ENCODE peak calls at places on chromosomes 7 and 10, in eight cellular contexts. M is psoas muscle, K is transverse colon, Q is ovary, U is right lobe of liver, E is thoracic aorta, Z is IMR-90, G is gastrocnemius medialis. W is an unnamed sample. For H3K9me3, the result is how much of the 10 kb centered on the place peaks cover.

GRCh38 chr7:6512892-6513291 is 38.4 kb downstream of the GRID2IP start:
- DNase-seq in G (no peak), E (no peak), K (no peak), Z (no peak), Q (no peak), U (no peak), M (no peak), W (no peak)

GRCh38 chr7:46559194-46559576 is 638.1 kb upstream of the IGFBP3 start:
- DNase-seq in M (no peak), E (no peak), Q (no peak), G (no peak), U (no peak), Z (peak), K (no peak), W (no peak)

GRCh38 chr10:106929291-106929925 is 235.1 kb downstream of the SORCS1 start:
- DNase-seq in K (no peak), U (no peak), Q (no peak), G (no peak), E (no peak), M (no peak), Z (no peak), W (no peak)

GRCh38 chr7:38506004-38506403 is 125.2 kb downstream of the AMPH start:
- DNase-seq in G (no peak), M (no peak), Q (no peak), U (no peak), Z (no peak), K (no peak), E (no peak), W (no peak)

GRCh38 chr10:88528791-88529190 is 54.3 kb downstream of the RNLS start:
- DNase-seq in Z (no peak), Q (no peak), E (no peak), U (no peak), K (no peak), G (no peak), M (no peak), W (no peak)

GRCh38 chr10:43981232-43981631 is 332.6 kb upstream of the ZNF32 start:
- DNase-seq in E (no peak), Q (no peak), M (no peak), Z (peak), U (no peak), K (no peak), G (no peak), W (no peak)

GRCh38 chr10:110803830-110804338 is 67.8 kb upstream of the PDCD4 start:
- DNase-seq in G (no peak), Q (peak), U (no peak), E (no peak), M (peak), K (peak), Z (peak), W (peak)

GRCh38 chr10:36181421-36181820 is 539.3 kb upstream of the FZD8 start:
- DNase-seq in Q (no peak), G (no peak), U (no peak), E (no peak), Z (peak), K (no peak), M (no peak), W (no peak)

GRCh38 chr7:80324032-80324431 is 187.8 kb downstream of the GNAT3 start:
- DNase-seq in G (no peak), Q (no peak), E (no peak), Z (peak), M (no peak), U (no peak), K (no peak), W (no peak)

GRCh38 chr7:105688617-105689016 is 107.3 kb upstream of the EFCAB10 start:
- DNase-seq in G (no peak), Z (no peak), Q (no peak), U (no peak), E (no peak), K (no peak), M (no peak), W (no peak)

GRCh38 chr7:16847381-16847860 is 34.4 kb downstream of the AGR3 start:
- DNase-seq in Z (peak), Q (no peak), U (no peak), K (peak), G (no peak), M (no peak), E (no peak), W (peak)

GRCh38 chr10:100043344-100043743 is 33.6 kb upstream of the DNMBP start:
- DNase-seq in Q (no peak), U (no peak), Z (no peak), E (no peak), K (peak), G (no peak), M (no peak), W (no peak)

GRCh38 chr7:98303906-98304305 is 22.4 kb downstream of the BRI3 start:
- DNase-seq in G (no peak), K (no peak), Q (no peak), M (peak), U (no peak), E (no peak), Z (no peak), W (no peak)

GRCh38 chr7:134823400-134823799 is 44.0 kb downstream of the CALD1 start:
- DNase-seq in Z (peak), Q (no peak), M (no peak), U (no peak), K (no peak), G (no peak), E (no peak), W (no peak)

GRCh38 chr10:132158810-132159209 is 27.9 kb upstream of the DPYSL4 start:
- DNase-seq in Q (no peak), E (no peak), M (no peak), U (no peak), K (no peak), Z (no peak), G (no peak), W (no peak)

GRCh38 chr7:14013880-14014279 is 24.4 kb upstream of the ETV1 start:
- DNase-seq in U (no peak), M (no peak), Q (no peak), K (no peak), G (no peak), Z (peak), E (no peak), W (no peak)

GRCh38 chr10:116973946-116974345 is 31.0 kb downstream of the SHTN1 start:
- DNase-seq in U (no peak), Q (no peak), E (no peak), M (no peak), G (no peak), Z (no peak), K (no peak), W (no peak)

GRCh38 chr7:86773309-86773708 is 129.6 kb downstream of the GRM3 start:
- DNase-seq in U (no peak), Z (no peak), G (no peak), M (no peak), Q (no peak), E (no peak), K (no peak), W (no peak)

GRCh38 chr10:69409968-69410367 is 6.8 kb downstream of the TACR2 start:
- DNase-seq in U (no peak), Z (no peak), E (no peak), M (no peak), Q (no peak), K (peak), G (no peak), W (no peak)

GRCh38 chr10:84270708-84271107 is 25.9 kb downstream of the RGR start:
- DNase-seq in M (no peak), U (no peak), G (no peak), E (no peak), Z (no peak), Q (no peak), K (no peak), W (no peak)

GRCh38 chr10:126628746-126629145 is 41.7 kb downstream of the C10orf90 start:
- DNase-seq in M (no peak), U (no peak), K (no peak), Z (no peak), Q (no peak), G (no peak), E (no peak), W (no peak)

GRCh38 chr7:155459133-155459866 is 1.4 kb downstream of the EN2 start:
- DNase-seq in M (no peak), U (no peak), Z (no peak), G (no peak), K (no peak), Q (no peak), E (no peak), W (no peak)

GRCh38 chr10:3605882-3606281 is 179.1 kb downstream of the KLF6 start:
- DNase-seq in M (no peak), U (no peak), Q (no peak), G (no peak), E (no peak), Z (peak), K (no peak), W (no peak)

GRCh38 chr10:59906417-59907202 is at the start of gene CCDC6:
- DNase-seq in Z (peak), U (peak), K (peak), G (peak), M (peak), E (peak), Q (peak), W (peak)

GRCh38 chr7:147406521-147407115 is 1183.9 kb upstream of the C7orf33 start:
- DNase-seq in K (no peak), Q (no peak), Z (peak), M (no peak), G (no peak), U (no peak), E (no peak), W (no peak)

GRCh38 chr7:157587051-157587450 is 250.2 kb downstream of the DNAJB6 start:
- DNase-seq in E (no peak), K (no peak), M (no peak), Q (no peak), Z (no peak), G (no peak), U (no peak), W (no peak)

GRCh38 chr7:157588271-157588589 is 251.4 kb downstream of the DNAJB6 start:
- DNase-seq in Q (no peak), M (no peak), E (no peak), U (no peak), Z (no peak), K (no peak), G (no peak), W (no peak)

GRCh38 chr7:157585113-157585861 is 248.5 kb downstream of the DNAJB6 start:
- DNase-seq in E (no peak), G (no peak), K (no peak), U (no peak), Q (no peak), Z (no peak), M (no peak), W (no peak)

GRCh38 chr7:157587487-157588270 is 250.9 kb downstream of the DNAJB6 start:
- DNase-seq in U (no peak), Q (no peak), G (no peak), M (no peak), K (no peak), E (no peak), Z (no peak), W (no peak)

GRCh38 chr7:157586426-157586955 is 249.7 kb downstream of the DNAJB6 start:
- DNase-seq in E (no peak), Q (no peak), M (no peak), U (no peak), G (no peak), Z (no peak), K (no peak), W (no peak)
- H3K9me3 ChIP-seq in E (under half), Q (under half), M (under half), U (under half), G (under half), Z (half or more), K (under half), W (under half)

DNA sequence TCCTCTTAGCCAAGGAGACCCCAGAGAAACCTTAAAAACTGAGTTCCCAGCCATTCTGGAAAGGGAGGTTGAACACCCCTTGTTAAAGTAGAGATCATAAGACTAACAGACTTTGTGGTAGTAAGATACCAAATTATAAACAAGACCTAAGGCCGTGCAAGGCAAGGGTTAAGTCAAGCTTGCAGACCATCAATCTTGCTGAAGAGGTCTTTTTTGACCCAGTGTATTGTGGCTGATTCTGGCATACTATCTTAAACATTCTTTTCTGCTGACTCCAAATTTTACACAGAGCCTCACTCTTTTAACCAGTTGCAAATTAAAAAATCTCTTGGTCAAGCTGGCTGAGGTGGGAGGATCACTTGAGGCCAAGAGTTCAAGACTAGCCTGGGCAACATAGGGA is 1.2 kb upstream of the TBRG4 start:
- DNase-seq in U (no peak), K (no peak), Z (peak), G (no peak), E (no peak), Q (no peak), M (no peak), W (no peak)
- H3K4me3 ChIP-seq in U (peak), K (no peak), Z (no peak), G (no peak), E (no peak), Q (no peak), M (peak), W (no peak)

GRCh38 chr10:58479016-58479415 is 33.7 kb upstream of the BICC1 start:
- DNase-seq in M (no peak), G (no peak), E (no peak), Q (no peak), U (no peak), K (no peak), Z (no peak), W (no peak)

GRCh38 chr10:58480321-58480720 is 32.4 kb upstream of the BICC1 start:
- DNase-seq in U (no peak), K (no peak), E (no peak), Z (no peak), G (no peak), M (no peak), Q (no peak), W (no peak)

GRCh38 chr10:58477122-58477521 is 35.5 kb upstream of the BICC1 start:
- DNase-seq in M (peak), Q (peak), E (no peak), G (no peak), Z (peak), K (no peak), U (no peak), W (no peak)

GRCh38 chr10:58475322-58476277 is 37.1 kb upstream of the BICC1 start:
- DNase-seq in E (no peak), Q (no peak), Z (peak), G (no peak), M (no peak), K (no peak), U (no peak), W (no peak)

DNA sequence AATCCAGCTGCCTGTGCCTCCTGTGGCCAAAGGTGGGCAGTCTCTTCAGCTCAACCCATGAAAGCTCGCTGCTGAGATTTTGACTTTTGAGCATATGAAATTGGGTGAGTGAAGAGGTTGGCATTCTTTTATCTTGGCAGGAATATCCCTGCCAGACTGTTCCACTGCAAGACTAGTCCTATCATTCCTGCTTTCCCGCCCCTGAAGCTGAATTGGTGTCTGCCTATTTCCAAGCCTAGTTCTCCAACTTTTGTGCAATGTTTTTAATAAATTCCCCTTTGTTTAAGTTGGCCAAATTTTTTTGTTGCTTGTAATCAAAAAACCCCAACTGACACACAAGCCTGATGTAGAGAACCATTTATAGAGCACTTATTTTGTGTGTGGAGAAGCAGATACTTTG is 34.8 kb upstream of the BICC1 start:
- DNase-seq in U (no peak), G (no peak), M (no peak), K (no peak), Z (peak), Q (no peak), E (no peak), W (no peak)
- TF ChIP-seq CTCF in U (no peak), G (no peak), M (no peak), K (no peak), Z (no peak), Q (no peak), E (no peak), W (no peak)

GRCh38 chr7:157558875-157559595 is 222.2 kb downstream of the DNAJB6 start:
- DNase-seq in K (no peak), Z (no peak), Q (peak), M (no peak), G (no peak), E (no peak), U (peak), W (peak)
- H3K9me3 ChIP-seq in K (under half), Z (half or more), Q (under half), M (under half), G (under half), E (under half), U (under half), W (under half)

DNA sequence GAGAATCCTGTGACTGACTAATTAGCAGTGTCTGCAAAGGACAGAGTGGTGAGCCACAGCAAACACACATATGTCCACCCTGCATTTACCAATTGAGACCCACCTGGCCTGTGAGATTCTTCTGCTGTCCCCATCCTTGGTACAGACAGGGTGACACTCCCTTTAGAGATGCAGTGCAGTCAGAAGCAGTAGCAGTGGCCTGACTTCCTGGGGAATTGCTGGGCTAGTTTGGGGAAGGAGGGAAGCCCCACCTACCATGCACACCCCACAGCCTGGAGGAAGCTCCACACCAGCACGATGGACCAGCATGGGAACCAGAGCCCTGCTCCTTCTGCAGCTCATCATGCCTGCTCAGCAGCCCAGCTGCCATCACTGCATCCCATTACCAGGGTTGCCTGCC is 924.9 kb upstream of the ZNF722 start:
- DNase-seq in G (no peak), U (peak), Z (no peak), K (no peak), Q (no peak), E (no peak), M (no peak), W (no peak)
- H3K4me3 ChIP-seq in G (no peak), U (no peak), Z (no peak), K (no peak), Q (no peak), E (no peak), M (no peak), W (no peak)

GRCh38 chr7:28718523-28718922 is 239.6 kb downstream of the TRIL start:
- DNase-seq in Z (no peak), Q (no peak), U (no peak), K (no peak), G (no peak), E (no peak), M (no peak), W (no peak)
- TF ChIP-seq CTCF in Z (no peak), Q (no peak), U (no peak), K (no peak), G (no peak), E (no peak), M (no peak), W (no peak)

DNA sequence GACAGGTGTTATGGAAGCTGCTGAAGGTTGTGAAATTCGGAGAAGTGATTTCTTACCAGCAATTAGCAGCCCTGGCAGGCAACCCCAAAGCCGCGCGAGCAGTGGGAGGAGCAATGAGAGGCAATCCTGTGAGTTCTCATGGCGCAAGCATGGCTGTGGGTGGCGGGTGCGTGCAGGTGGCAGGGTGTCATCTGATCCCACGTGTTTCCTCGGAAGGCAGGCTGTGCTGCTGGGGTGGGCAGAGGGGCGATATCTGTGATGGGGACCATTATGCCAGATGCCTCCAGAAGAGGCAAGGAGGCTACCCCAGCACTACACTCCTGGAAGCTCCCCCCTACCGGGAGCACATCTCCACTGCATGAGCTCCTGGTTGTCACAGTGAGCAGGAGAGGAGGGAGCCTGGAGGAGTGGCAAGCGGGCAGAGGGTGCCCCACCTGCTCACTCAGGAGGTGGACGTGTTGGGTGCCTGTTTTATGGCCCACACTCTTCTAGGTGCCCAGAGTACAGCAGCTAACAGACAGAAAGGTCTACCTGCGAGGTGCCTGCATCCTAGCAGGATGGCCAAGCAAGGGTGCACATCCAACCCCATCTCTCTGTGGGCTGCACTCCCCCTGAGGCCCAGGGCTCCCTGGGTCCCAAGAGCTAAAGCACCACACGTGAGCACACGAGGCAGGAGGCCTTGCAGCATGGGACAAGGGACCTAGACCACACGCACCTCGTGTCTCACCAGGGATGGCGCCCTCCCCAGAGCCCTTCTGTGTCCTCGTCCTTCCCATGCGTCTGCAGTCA is 204.7 kb downstream of the EBF3 start:
- DNase-seq in M (no peak), Q (no peak), K (peak), U (peak), G (no peak), E (no peak), Z (no peak), W (no peak)
- H3K9me3 ChIP-seq in M (under half), Q (under half), K (under half), U (under half), G (under half), E (under half), Z (under half), W (under half)